ENCODE peak calls at places on chromosome 6, in seven cellular contexts. E is IMR-90, I is mesendoderm, U is H1, C is H9, X is neuronal stem cell, B is trophoblast cell. S is an unnamed sample.

GRCh38 chr6:40720375-40720748 is 133.2 kb upstream of the LRFN2 start:
- DNase-seq in C (no peak), E (no peak), I (peak), U (no peak), B (no peak), X (no peak), S (no peak)

GRCh38 chr6:14211596-14211961 is 94.0 kb downstream of the CD83 start:
- DNase-seq in E (peak), I (peak), X (peak), C (peak), B (no peak), U (no peak), S (peak)

GRCh38 chr6:131029661-131030297 is 33.3 kb downstream of the EPB41L2 start:
- DNase-seq in U (no peak), C (peak), I (peak), X (peak), B (no peak), E (peak), S (peak)

GRCh38 chr6:62541502-62541901 is 255.5 kb upstream of the KHDRBS2 start:
- DNase-seq in U (no peak), B (no peak), I (no peak), E (no peak), C (no peak), X (no peak), S (no peak)

GRCh38 chr6:53598584-53598983 is 53.7 kb upstream of the GCLC start:
- DNase-seq in U (no peak), X (no peak), B (no peak), I (no peak), C (no peak), E (no peak), S (no peak)

GRCh38 chr6:26273673-26274595 is 91.1 kb upstream of the BTN3A2 start:
- DNase-seq in B (no peak), C (no peak), I (no peak), X (no peak), U (no peak), E (peak), S (peak)

GRCh38 chr6:80527552-80528052 is 421.1 kb downstream of the BCKDHB start:
- DNase-seq in E (peak), X (no peak), B (no peak), U (no peak), I (peak), C (no peak), S (peak)

GRCh38 chr6:111657146-111657545 is 51.5 kb upstream of the TRAF3IP2 start:
- DNase-seq in E (peak), B (no peak), I (no peak), C (no peak), X (no peak), U (no peak), S (peak)

GRCh38 chr6:28090902-28091586 is 10.7 kb downstream of the ZNF165 start:
- DNase-seq in U (no peak), X (no peak), E (no peak), B (no peak), I (no peak), C (no peak), S (no peak)

GRCh38 chr6:56938634-56939294 is 16.1 kb upstream of the BEND6 start:
- DNase-seq in B (no peak), U (no peak), X (no peak), C (no peak), E (peak), I (peak), S (peak)

GRCh38 chr6:14722704-14723103 is 523.2 kb upstream of the JARID2 start:
- DNase-seq in I (no peak), X (no peak), C (no peak), U (no peak), B (no peak), E (no peak), S (no peak)

GRCh38 chr6:162408805-162409535 is 318.6 kb downstream of the PRKN start:
- DNase-seq in B (no peak), X (no peak), C (no peak), U (no peak), E (no peak), I (peak), S (no peak)

GRCh38 chr6:141955621-141956020 is 177.1 kb upstream of the GJE1 start:
- DNase-seq in C (no peak), X (no peak), I (no peak), U (no peak), B (no peak), E (no peak), S (no peak)

GRCh38 chr6:3457710-3458605 is 1.1 kb upstream of the SLC22A23 start:
- DNase-seq in X (no peak), U (no peak), I (no peak), E (no peak), C (peak), B (no peak), S (peak)

GRCh38 chr6:13296536-13296997 is 31.8 kb downstream of the TBC1D7 start:
- DNase-seq in C (no peak), X (no peak), E (no peak), I (no peak), U (no peak), B (no peak), S (no peak)

GRCh38 chr6:169235286-169235685 is 18.4 kb downstream of the THBS2 start:
- DNase-seq in I (no peak), C (no peak), B (no peak), X (no peak), U (no peak), E (no peak), S (no peak)

GRCh38 chr6:151452750-151453427 is 963 bp upstream of the RMND1 start:
- DNase-seq in I (peak), X (no peak), E (no peak), C (no peak), B (peak), U (no peak), S (peak)

GRCh38 chr6:77926198-77926752 is 273.4 kb downstream of the MEI4 start:
- DNase-seq in B (no peak), E (no peak), X (peak), I (peak), U (no peak), C (no peak), S (peak)

GRCh38 chr6:52407467-52407866 is 12.7 kb upstream of the EFHC1 start:
- DNase-seq in X (peak), E (peak), I (peak), B (no peak), C (no peak), U (no peak), S (peak)

GRCh38 chr6:137313928-137314855 is 95.0 kb upstream of the IFNGR1 start:
- DNase-seq in C (peak), X (peak), U (peak), B (peak), E (peak), I (peak), S (peak)

GRCh38 chr6:73394577-73395354 is at the start of gene DDX43:
- DNase-seq in U (peak), X (no peak), I (peak), B (peak), E (no peak), C (peak), S (no peak)

GRCh38 chr6:142696123-142696522 is 248.9 kb downstream of the HIVEP2 start:
- DNase-seq in X (no peak), I (no peak), E (no peak), B (no peak), U (no peak), C (no peak), S (no peak)

GRCh38 chr6:116500969-116501433 is 10.4 kb upstream of the CALHM5 start:
- DNase-seq in B (no peak), X (no peak), U (no peak), E (peak), I (peak), C (peak), S (no peak)

GRCh38 chr6:11357285-11357684 is 124.8 kb upstream of the NEDD9 start:
- DNase-seq in X (no peak), E (no peak), C (no peak), B (no peak), U (no peak), I (no peak), S (no peak)

GRCh38 chr6:89260310-89260709 is 43.2 kb upstream of the GABRR1 start:
- DNase-seq in E (no peak), U (peak), B (no peak), C (no peak), X (no peak), I (no peak), S (no peak)

GRCh38 chr6:43308101-43308989 is at the start of gene CRIP3:
- DNase-seq in I (peak), X (peak), E (no peak), U (peak), B (no peak), C (peak), S (peak)

GRCh38 chr6:21560249-21560648 is 33.3 kb upstream of the SOX4 start:
- DNase-seq in E (no peak), C (no peak), I (no peak), U (no peak), B (no peak), X (no peak), S (no peak)

GRCh38 chr6:150281767-150282166 is 87.0 kb upstream of the IYD start:
- DNase-seq in X (no peak), I (no peak), B (no peak), C (no peak), E (no peak), U (no peak), S (no peak)
- H3K4ac ChIP-seq in X (no peak), I (no peak), B (no peak), C (no peak), E (no peak), U (no peak), S (no peak)

DNA sequence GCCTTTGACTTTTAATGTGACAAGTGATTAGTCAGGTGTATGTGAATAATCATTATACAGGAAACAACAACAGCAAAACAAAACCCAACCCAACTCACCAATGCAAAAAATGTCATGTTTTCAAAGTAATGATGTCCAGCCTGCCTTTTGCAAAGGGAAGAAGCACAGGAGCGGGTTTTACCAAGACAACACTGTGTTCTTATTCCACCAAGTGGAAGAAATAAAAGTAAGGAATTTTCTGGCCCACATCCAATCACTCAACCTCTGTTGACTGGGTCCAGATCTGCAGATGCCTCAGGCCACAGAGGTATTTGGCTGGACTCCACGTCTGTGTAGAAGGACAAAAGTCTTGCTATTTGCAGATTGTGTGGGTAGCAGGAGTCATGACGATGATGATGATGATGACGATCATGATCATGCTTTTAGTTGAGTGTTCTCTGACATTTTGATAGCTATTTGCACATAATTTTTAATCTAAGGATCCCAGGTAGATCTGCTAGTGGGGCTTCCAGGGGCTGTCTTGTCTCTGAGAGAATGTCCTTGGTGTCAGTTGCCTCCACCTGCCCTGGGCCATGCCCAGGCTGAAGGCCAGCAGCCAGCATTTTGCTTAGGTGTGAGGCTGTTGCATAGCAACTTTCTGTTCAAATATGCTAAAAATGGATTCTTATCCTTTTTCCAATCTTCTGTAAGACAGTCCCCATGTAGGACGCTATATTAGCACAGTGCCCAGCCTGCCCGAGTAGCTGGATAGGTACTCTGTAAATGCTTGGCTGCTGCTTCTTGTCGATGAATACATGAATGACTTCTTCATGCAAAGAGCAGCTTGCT is 62.3 kb upstream of the CITED2 start:
- DNase-seq in I (no peak), E (no peak), C (no peak), U (no peak), B (peak), X (no peak), S (no peak)
- H3K23ac ChIP-seq in I (no peak), E (no peak), C (no peak), U (no peak), B (no peak), X (no peak), S (no peak)

GRCh38 chr6:23647045-23647444 is 479.0 kb upstream of the NRSN1 start:
- DNase-seq in I (no peak), X (no peak), C (no peak), U (no peak), E (no peak), B (no peak), S (no peak)
- H3K4ac ChIP-seq in I (no peak), X (no peak), C (no peak), U (no peak), E (no peak), B (no peak), S (no peak)

GRCh38 chr6:118085665-118086064 is 178.6 kb downstream of the SLC35F1 start:
- DNase-seq in I (no peak), C (no peak), U (no peak), X (no peak), E (no peak), B (no peak), S (no peak)
- H3K23ac ChIP-seq in I (no peak), C (no peak), U (no peak), X (no peak), E (no peak), B (no peak), S (no peak)

GRCh38 chr6:105389543-105389942 is 13.3 kb downstream of the PREP start:
- DNase-seq in X (no peak), B (no peak), C (peak), E (no peak), U (no peak), I (peak), S (no peak)
- H3K4ac ChIP-seq in X (no peak), B (no peak), C (no peak), E (no peak), U (no peak), I (no peak), S (no peak)